ENCODE peak calls at places on chromosomes 13 and 19, in four cellular contexts. I is activated CD4-positive, alpha-beta T cell treated with anti-CD3 and anti-CD28 coated beads for 24 hours; D is myocyte; Y is upper lobe of right lung. N is an unnamed sample.

GRCh38 chr13:59356607-59357006 is 807.1 kb downstream of the DIAPH3 start:
- DNase-seq in Y (peak), I (no peak), D (peak), N (no peak)

GRCh38 chr19:39413269-39413902 is 917 bp downstream of the PLEKHG2 start:
- DNase-seq in D (peak), I (no peak), Y (peak), N (no peak)

GRCh38 chr19:1151917-1152601 is 22.0 kb downstream of the SBNO2 start:
- DNase-seq in Y (peak), D (no peak), I (no peak), N (no peak)

GRCh38 chr13:97403893-97404683 is 29.9 kb upstream of the RAP2A start:
- DNase-seq in I (no peak), D (no peak), Y (no peak), N (no peak)

GRCh38 chr19:53655042-53655665 is 23.4 kb downstream of the DPRX start:
- DNase-seq in I (no peak), Y (no peak), D (no peak), N (no peak)

GRCh38 chr13:42894765-42895181 is 97.3 kb downstream of the EPSTI1 start:
- DNase-seq in I (no peak), Y (no peak), D (peak), N (no peak)

GRCh38 chr13:44302948-44303575 is 70.6 kb upstream of the SERP2 start:
- DNase-seq in D (no peak), Y (no peak), I (no peak), N (no peak)

GRCh38 chr13:59374720-59375119 is 789.0 kb downstream of the DIAPH3 start:
- DNase-seq in I (no peak), D (no peak), Y (no peak), N (no peak)

GRCh38 chr19:38693380-38694223 is 46.2 kb downstream of the ACTN4 start:
- DNase-seq in D (peak), I (no peak), Y (peak), N (no peak)

GRCh38 chr19:50490991-50491472 is 14.4 kb upstream of the GARIN5A start:
- DNase-seq in Y (peak), D (peak), I (no peak), N (no peak)

GRCh38 chr13:20518652-20519051 is 7.0 kb downstream of the CRYL1 start:
- DNase-seq in Y (no peak), D (no peak), I (no peak), N (no peak)

GRCh38 chr19:42480335-42481095 is 37.8 kb upstream of the CXCL17 start:
- DNase-seq in I (no peak), D (peak), Y (no peak), N (no peak)

GRCh38 chr13:102309110-102309509 is 92.7 kb downstream of the FGF14 start:
- DNase-seq in D (no peak), I (no peak), Y (peak), N (no peak)

GRCh38 chr13:97544041-97544765 is 110.2 kb downstream of the RAP2A start:
- DNase-seq in I (no peak), D (no peak), Y (no peak), N (no peak)

GRCh38 chr13:37905736-37906135 is 36.2 kb upstream of the TRPC4 start:
- DNase-seq in D (peak), I (no peak), Y (no peak), N (no peak)

GRCh38 chr19:8580710-8581281 is 3.6 kb upstream of the MYO1F start:
- DNase-seq in Y (peak), D (peak), I (peak), N (peak)

GRCh38 chr13:101773062-101773461 is 320.6 kb downstream of the ITGBL1 start:
- DNase-seq in D (peak), I (no peak), Y (no peak), N (no peak)

GRCh38 chr13:46982856-46983582 is 86.2 kb upstream of the HTR2A start:
- DNase-seq in Y (no peak), D (no peak), I (no peak), N (peak)

GRCh38 chr19:19737559-19738332 is 4.8 kb upstream of the ZNF14 start:
- DNase-seq in Y (no peak), I (no peak), D (no peak), N (no peak)

GRCh38 chr19:36939153-36939552 is 23.0 kb downstream of the ZNF568 start:
- DNase-seq in I (no peak), D (peak), Y (no peak), N (no peak)

GRCh38 chr13:114110091-114110829 is 22.2 kb downstream of the RASA3 start:
- DNase-seq in I (no peak), Y (peak), D (no peak), N (no peak)

GRCh38 chr13:34038326-34039068 is 220.5 kb downstream of the RFC3 start:
- DNase-seq in D (no peak), Y (no peak), I (no peak), N (no peak)

GRCh38 chr13:94303644-94304174 is 175.8 kb downstream of the DCT start:
- DNase-seq in I (no peak), Y (no peak), D (no peak), N (no peak)

GRCh38 chr13:55602784-55603183 is 1537.9 kb upstream of the PRR20A start:
- DNase-seq in D (no peak), Y (no peak), I (no peak), N (no peak)

GRCh38 chr19:55069137-55069858 is 6.3 kb upstream of the RDH13 start:
- DNase-seq in Y (peak), I (no peak), D (peak), N (no peak)

GRCh38 chr13:102845289-102845629 is 573 bp upstream of the ERCC5 start:
- DNase-seq in Y (no peak), I (no peak), D (no peak), N (no peak)

GRCh38 chr19:48991823-48992570 is 1.1 kb downstream of the GYS1 start:
- DNase-seq in D (peak), I (no peak), Y (no peak), N (no peak)

GRCh38 chr13:75839418-75839817 is 203.3 kb downstream of the LMO7 start:
- DNase-seq in I (no peak), Y (no peak), D (peak), N (no peak)

GRCh38 chr13:109157275-109157674 is 527.9 kb downstream of the MYO16 start:
- DNase-seq in I (no peak), Y (no peak), D (no peak), N (no peak)

GRCh38 chr19:6510618-6511017 is 8.5 kb upstream of the TUBB4A start:
- DNase-seq in Y (no peak), I (no peak), D (no peak), N (no peak)

GRCh38 chr13:33183431-33184130 is 102.0 kb downstream of the STARD13 start:
- DNase-seq in Y (no peak), I (no peak), D (peak), N (no peak)

GRCh38 chr19:50646074-50646807 is 3.0 kb upstream of the C19orf81 start:
- DNase-seq in Y (no peak), I (no peak), D (peak), N (no peak)

GRCh38 chr19:46213156-46213555 is 16.4 kb upstream of the IGFL1 start:
- DNase-seq in Y (no peak), I (no peak), D (no peak), N (no peak)

GRCh38 chr19:10007366-10007765 is 2.9 kb downstream of the COL5A3 start:
- DNase-seq in I (no peak), D (no peak), Y (no peak), N (no peak)

GRCh38 chr13:50428183-50428877 is 413.1 kb downstream of the KCNRG start:
- DNase-seq in I (no peak), D (peak), Y (no peak), N (no peak)

N was measured in GM18507.